ENCODE peak calls at places on chromosomes 13 and 19, in four cellular contexts. N is SK-N-SH, K is GM12878, T is HepG2. V is an unnamed sample.
A peak's percentile ranks its signal among the peaks of the same experiment; 100 is the strongest.

GRCh38 chr13:113078895-113079720 is 26.5 kb upstream of the F7 start:
- DNase-seq in N (no peak), K (no peak), T (no peak), V (no peak)

GRCh38 chr19:46718157-46718933 is 1.4 kb upstream of the PRKD2 start:
- DNase-seq in N (no peak), K (peak; percentile 69), T (no peak), V (no peak)

GRCh38 chr13:92821324-92821723 is 405.3 kb upstream of the GPC6 start:
- DNase-seq in N (no peak), K (no peak), T (no peak), V (no peak)

GRCh38 chr13:69243366-69243765 is 864.3 kb upstream of the ATXN8OS start:
- DNase-seq in N (no peak), K (no peak), T (no peak), V (no peak)

GRCh38 chr19:38650180-38650775 is 2.8 kb downstream of the ACTN4 start:
- DNase-seq in N (no peak), K (no peak), T (no peak), V (no peak)

GRCh38 chr13:23579072-23579885 is 9.1 kb downstream of the TNFRSF19 start:
- DNase-seq in N (peak; percentile 98), K (no peak), T (peak; percentile 79), V (no peak)

GRCh38 chr13:73000027-73000674 is 58.7 kb upstream of the KLF5 start:
- DNase-seq in N (no peak), K (peak; percentile 21), T (no peak), V (no peak)

GRCh38 chr13:99864627-99864990 is 107.0 kb downstream of the ZIC5 start:
- DNase-seq in N (no peak), K (no peak), T (no peak), V (no peak)

GRCh38 chr13:109783447-109783814 is 3.0 kb downstream of the IRS2 start:
- DNase-seq in N (peak; percentile 65), K (no peak), T (no peak), V (no peak)

GRCh38 chr13:32031815-32032345 is 306 bp downstream of the FRY start:
- DNase-seq in N (peak; percentile 24), K (no peak), T (no peak), V (no peak)

GRCh38 chr13:98406475-98406874 is 170.4 kb downstream of the STK24 start:
- DNase-seq in N (no peak), K (no peak), T (no peak), V (no peak)

GRCh38 chr19:49691243-49692101 is 556 bp downstream of the CPT1C start:
- DNase-seq in N (peak; percentile 91), K (no peak), T (no peak), V (no peak)

GRCh38 chr19:54517483-54517882 is 14.9 kb downstream of the LAIR2 start:
- DNase-seq in N (no peak), K (no peak), T (peak; percentile 52), V (peak; percentile 75)

GRCh38 chr19:29117926-29118325 is 95.0 kb downstream of the UQCRFS1 start:
- DNase-seq in N (no peak), K (no peak), T (no peak), V (no peak)

GRCh38 chr13:108618233-108618632 is 11.2 kb upstream of the MYO16 start:
- DNase-seq in N (no peak), K (no peak), T (no peak), V (no peak)

GRCh38 chr13:29702912-29703351 is 107.4 kb upstream of the SLC7A1 start:
- DNase-seq in N (no peak), K (no peak), T (no peak), V (no peak)

GRCh38 chr19:19750131-19750841 is 17.4 kb upstream of the ZNF14 start:
- DNase-seq in N (no peak), K (no peak), T (no peak), V (no peak)

GRCh38 chr19:4154571-4155312 is 1.3 kb downstream of the CREB3L3 start:
- DNase-seq in N (no peak), K (no peak), T (no peak), V (no peak)

GRCh38 chr19:54470276-54470887 is 2.7 kb downstream of the CDC42EP5 start:
- DNase-seq in N (no peak), K (no peak), T (no peak), V (no peak)

GRCh38 chr19:41530761-41531301 is 45.1 kb upstream of the CEACAM21 start:
- DNase-seq in N (no peak), K (no peak), T (no peak), V (no peak)

GRCh38 chr13:102845630-102846260 is at the start of gene ERCC5:
- DNase-seq in N (peak; percentile 81), K (peak; percentile 90), T (peak; percentile 92), V (peak; percentile 75)

GRCh38 chr19:55447421-55448174 is 4.5 kb upstream of the SHISA7 start:
- DNase-seq in N (peak; percentile 78), K (no peak), T (no peak), V (no peak)

GRCh38 chr19:33811736-33812387 is 15.2 kb downstream of the KCTD15 start:
- DNase-seq in N (peak; percentile 30), K (no peak), T (no peak), V (no peak)

GRCh38 chr19:4981681-4981958 is 12.7 kb downstream of the KDM4B start:
- DNase-seq in N (peak; percentile 24), K (no peak), T (no peak), V (no peak)

GRCh38 chr19:58350001-58350801 is 3.1 kb downstream of the A1BG start:
- DNase-seq in N (no peak), K (no peak), T (no peak), V (no peak)

GRCh38 chr13:51057931-51058330 is 53.1 kb downstream of the C13orf42 start:
- DNase-seq in N (no peak), K (no peak), T (no peak), V (no peak)
- H3K27ac ChIP-seq in N (peak overlapping the region; percentile 85), K (no peak overlapping the region), T (no peak overlapping the region), V (no peak overlapping the region)

GRCh38 chr19:35913589-35913988 is 5.5 kb upstream of the TYROBP start:
- DNase-seq in N (no peak), K (no peak), T (no peak), V (no peak)

GRCh38 chr19:35908977-35909683 is 1.0 kb upstream of the TYROBP start:
- DNase-seq in N (no peak), K (no peak), T (no peak), V (no peak)

GRCh38 chr19:35909684-35910035 is 1.6 kb upstream of the TYROBP start:
- DNase-seq in N (no peak), K (no peak), T (no peak), V (no peak)

GRCh38 chr19:35911173-35911572 is 3.1 kb upstream of the TYROBP start:
- DNase-seq in N (no peak), K (no peak), T (no peak), V (no peak)

DNA sequence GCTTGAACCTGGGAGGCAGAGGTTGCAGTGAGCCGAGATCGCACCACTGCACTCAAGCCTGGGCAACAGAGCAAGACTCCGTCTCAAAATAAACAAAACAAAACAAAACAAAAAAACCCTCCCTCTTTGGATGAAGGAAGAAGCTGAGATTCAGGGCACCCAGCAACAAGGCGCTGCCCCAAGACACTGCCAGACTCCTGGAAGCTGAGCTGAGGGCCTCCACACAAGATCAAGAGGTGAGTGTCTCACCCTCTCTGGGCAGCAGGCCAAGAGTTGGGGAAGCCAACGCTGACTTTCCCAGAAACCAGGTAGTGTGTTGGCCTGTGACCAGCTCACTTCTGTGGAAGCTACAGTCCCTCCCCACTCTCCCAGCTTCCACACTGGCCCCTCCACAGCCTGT is 3.7 kb upstream of the TYROBP start:
- DNase-seq in N (no peak), K (no peak), T (no peak), V (no peak)
- TF ChIP-seq SIN3A in N (no peak), K (no peak), T (no peak), V (no peak)

GRCh38 chr19:56595548-56595899 is 422 bp downstream of the ZNF71 start:
- DNase-seq in N (no peak), K (no peak), T (no peak), V (no peak)
- TF ChIP-seq REST in N (no peak), K (no peak), T (no peak), V (no peak)

GRCh38 chr13:59755647-59756290 is 408.0 kb downstream of the DIAPH3 start:
- DNase-seq in N (no peak), K (no peak), T (no peak), V (no peak)
- H3K27ac ChIP-seq in N (no peak overlapping the region), K (no peak overlapping the region), T (no peak overlapping the region), V (no peak overlapping the region)

GRCh38 chr13:50365300-50365682 is 350.0 kb downstream of the KCNRG start:
- DNase-seq in N (no peak), K (no peak), T (no peak), V (no peak)
- TF ChIP-seq SIN3A in N (no peak), K (no peak), T (no peak), V (no peak)

GRCh38 chr19:44738603-44739585 is 9.6 kb upstream of the BCL3 start:
- DNase-seq in N (no peak), K (no peak), T (peak; percentile 62), V (no peak)

GRCh38 chr19:44741258-44741731 is 7.2 kb upstream of the BCL3 start:
- DNase-seq in N (no peak), K (no peak), T (no peak), V (no peak)

GRCh38 chr19:44740351-44740824 is 8.1 kb upstream of the BCL3 start:
- DNase-seq in N (no peak), K (no peak), T (peak; percentile 83), V (no peak)

GRCh38 chr19:44745386-44745831 is 3.1 kb upstream of the BCL3 start:
- DNase-seq in N (no peak), K (no peak), T (no peak), V (no peak)

DNA sequence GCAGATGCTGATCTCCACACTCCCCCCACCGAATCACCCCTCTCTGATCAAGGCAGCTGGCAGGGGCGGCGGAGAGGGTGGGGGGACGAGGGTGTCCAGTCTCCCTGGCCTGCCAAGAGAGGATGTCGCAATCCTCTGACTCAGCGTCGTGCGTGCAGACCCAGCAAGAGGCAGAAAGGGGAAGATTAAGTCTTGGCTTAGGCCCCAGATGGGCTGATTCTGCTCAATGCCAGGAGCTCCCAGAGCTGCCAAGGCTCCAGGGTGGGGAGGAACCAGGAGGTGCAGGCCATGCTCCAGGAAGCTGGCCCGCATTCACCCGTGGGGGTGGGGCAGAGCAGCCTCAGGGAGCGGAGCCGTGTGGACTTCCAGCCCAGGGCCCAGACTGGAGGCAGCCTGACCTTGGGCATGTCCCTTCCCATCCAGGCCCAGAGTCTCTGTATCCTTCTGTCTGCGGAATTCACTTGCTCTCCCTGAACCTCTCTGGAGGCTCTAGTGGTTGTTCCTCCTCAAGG is 6.6 kb upstream of the BCL3 start:
- DNase-seq in N (peak; percentile 65), K (no peak), T (peak; percentile 78), V (peak; percentile 89)
- TF ChIP-seq REST in N (peak; percentile 69), K (no peak), T (no peak), V (no peak)

DNA sequence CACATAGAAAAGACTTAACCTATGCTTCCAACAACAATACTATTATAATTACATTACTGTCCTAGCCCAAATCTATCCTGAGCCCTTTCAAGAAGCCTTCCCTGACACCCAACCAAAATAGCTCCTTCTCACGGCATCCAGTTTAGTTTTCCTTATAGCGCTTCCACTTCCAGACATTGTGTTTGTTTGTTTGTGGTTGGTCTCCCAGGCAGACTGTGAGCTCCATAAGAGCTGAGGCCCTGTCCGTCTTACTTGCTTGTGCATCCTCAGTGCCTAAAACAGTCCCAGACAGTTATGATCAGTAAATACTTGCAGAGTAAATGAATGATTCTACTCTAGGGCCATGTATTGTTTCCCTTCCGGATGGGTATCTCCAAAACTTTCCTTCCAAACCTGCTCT is 68.1 kb upstream of the STARD13 start:
- DNase-seq in N (no peak), K (no peak), T (no peak), V (no peak)
- H3K27ac ChIP-seq in N (no peak overlapping the region), K (no peak overlapping the region), T (no peak overlapping the region), V (no peak overlapping the region)

V was measured in Panc1.